ENCODE peak calls at places on chromosomes 5 and 9, in eight cellular contexts. Y, T, N, W, Q, I, X and S are unnamed samples.

GRCh38 chr5:133565993-133566392 is 46.3 kb downstream of the FSTL4 start:
- DNase-seq in Y (no peak), T (no peak), N (no peak), W (peak; percentile 76), Q (peak; percentile 24), I (peak; percentile 68), X (peak; percentile 31), S (no peak)

GRCh38 chr9:122807271-122807900 is 7.5 kb downstream of the OR1K1 start:
- DNase-seq in Y (no peak), T (no peak), N (no peak), W (no peak), Q (no peak), I (no peak), X (no peak), S (no peak)

GRCh38 chr5:102561894-102562760 is 63.3 kb upstream of the SLCO6A1 start:
- DNase-seq in Y (no peak), T (no peak), N (no peak), W (peak; percentile 67), Q (peak; percentile 31), I (peak; percentile 52), X (peak; percentile 8), S (no peak)

GRCh38 chr9:85163415-85163814 is 493.9 kb downstream of the NTRK2 start:
- DNase-seq in Y (no peak), T (no peak), N (no peak), W (no peak), Q (no peak), I (no peak), X (no peak), S (no peak)

GRCh38 chr5:78569441-78569840 is 79.1 kb downstream of the LHFPL2 start:
- DNase-seq in Y (no peak), T (peak; percentile 70), N (no peak), W (peak; percentile 27), Q (peak; percentile 64), I (peak; percentile 86), X (peak; percentile 92), S (no peak)

GRCh38 chr9:16670791-16671190 is 199.7 kb downstream of the BNC2 start:
- DNase-seq in Y (no peak), T (no peak), N (no peak), W (no peak), Q (no peak), I (no peak), X (no peak), S (no peak)

GRCh38 chr9:91445135-91445534 is 21.5 kb upstream of the NFIL3 start:
- DNase-seq in Y (no peak), T (no peak), N (no peak), W (no peak), Q (no peak), I (no peak), X (no peak), S (no peak)

GRCh38 chr9:99030610-99031009 is 74.3 kb upstream of the TGFBR1 start:
- DNase-seq in Y (no peak), T (no peak), N (no peak), W (no peak), Q (no peak), I (no peak), X (no peak), S (no peak)

GRCh38 chr9:71393011-71393410 is 271.6 kb upstream of the TRPM3 start:
- DNase-seq in Y (no peak), T (no peak), N (no peak), W (no peak), Q (no peak), I (no peak), X (no peak), S (no peak)

GRCh38 chr9:135582541-135582940 is 21.0 kb downstream of the PAEP start:
- DNase-seq in Y (no peak), T (peak; percentile 20), N (no peak), W (no peak), Q (no peak), I (no peak), X (no peak), S (no peak)

GRCh38 chr5:12704955-12705354 is 800.7 kb upstream of the CTNND2 start:
- DNase-seq in Y (no peak), T (no peak), N (no peak), W (no peak), Q (no peak), I (no peak), X (no peak), S (no peak)

GRCh38 chr5:126561908-126562307 is 33.1 kb downstream of the ALDH7A1 start:
- DNase-seq in Y (no peak), T (no peak), N (no peak), W (no peak), Q (no peak), I (no peak), X (peak; percentile 14), S (no peak)

GRCh38 chr5:143019157-143019556 is 249.0 kb downstream of the ARHGAP26 start:
- DNase-seq in Y (no peak), T (no peak), N (no peak), W (no peak), Q (no peak), I (no peak), X (no peak), S (no peak)

GRCh38 chr5:168404366-168404765 is 81.9 kb upstream of the RARS1 start:
- DNase-seq in Y (no peak), T (no peak), N (no peak), W (no peak), Q (no peak), I (peak; percentile 45), X (peak; percentile 81), S (no peak)

GRCh38 chr9:130728721-130729120 is 35.1 kb downstream of the EXOSC2 start:
- DNase-seq in Y (no peak), T (no peak), N (no peak), W (no peak), Q (no peak), I (no peak), X (peak; percentile 44), S (no peak)

GRCh38 chr5:160923927-160924705 is 72.1 kb upstream of the ATP10B start:
- DNase-seq in Y (no peak), T (peak; percentile 95), N (no peak), W (peak; percentile 74), Q (no peak), I (no peak), X (no peak), S (no peak)

GRCh38 chr5:138936-139335 is 47.0 kb downstream of the PLEKHG4B start:
- DNase-seq in Y (no peak), T (no peak), N (no peak), W (no peak), Q (no peak), I (no peak), X (no peak), S (no peak)

GRCh38 chr5:55737793-55738192 is at the start of gene DDX4:
- DNase-seq in Y (no peak), T (no peak), N (no peak), W (no peak), Q (no peak), I (no peak), X (no peak), S (no peak)

GRCh38 chr5:80408475-80408875 is 611 bp downstream of the ZFYVE16 start:
- DNase-seq in Y (peak; percentile 42), T (peak; percentile 50), N (peak; percentile 32), W (no peak), Q (peak; percentile 69), I (no peak), X (peak; percentile 44), S (no peak)

GRCh38 chr9:126984969-126985368 is 70.4 kb downstream of the RALGPS1 start:
- DNase-seq in Y (no peak), T (peak; percentile 55), N (no peak), W (no peak), Q (no peak), I (no peak), X (no peak), S (no peak)

GRCh38 chr5:170154744-170155143 is 49.0 kb downstream of the FOXI1 start:
- DNase-seq in Y (no peak), T (no peak), N (no peak), W (no peak), Q (no peak), I (no peak), X (no peak), S (no peak)

GRCh38 chr9:17453751-17454150 is 125.1 kb upstream of the SH3GL2 start:
- DNase-seq in Y (no peak), T (no peak), N (no peak), W (no peak), Q (no peak), I (no peak), X (no peak), S (no peak)